ENCODE peak calls at places on chromosomes 12 and 14, in six cellular contexts. A, U, Z, C, K and X are unnamed samples.

GRCh38 chr14:67251573-67252226 is 10.5 kb downstream of the PALS1 start:
- DNase-seq in U (no peak), K (no peak), A (no peak), C (no peak), Z (peak; percentile 54), X (no peak)

GRCh38 chr12:49277466-49277865 is 12.6 kb downstream of the TUBA1C start:
- DNase-seq in C (no peak), A (no peak), U (no peak), K (no peak), Z (no peak), X (no peak)

GRCh38 chr12:57130941-57131340 is 2.7 kb downstream of the LRP1 start:
- DNase-seq in U (no peak), C (no peak), K (no peak), Z (no peak), A (peak; percentile 80), X (no peak)

GRCh38 chr12:75848533-75848932 is 183.0 kb downstream of the PHLDA1 start:
- DNase-seq in K (no peak), Z (no peak), U (no peak), C (no peak), A (no peak), X (no peak)

GRCh38 chr12:122888232-122888752 is 7.6 kb downstream of the VPS37B start:
- DNase-seq in C (no peak), A (peak; percentile 77), Z (peak; percentile 81), K (no peak), U (peak; percentile 100), X (no peak)

GRCh38 chr12:88006351-88006750 is 22.9 kb downstream of the C12orf50 start:
- DNase-seq in A (no peak), C (no peak), U (no peak), K (no peak), Z (no peak), X (no peak)

GRCh38 chr12:44076892-44077291 is 241.0 kb downstream of the TMEM117 start:
- DNase-seq in Z (no peak), U (peak; percentile 7), C (no peak), A (no peak), K (no peak), X (no peak)

GRCh38 chr14:42994001-42994736 is 1387.5 kb downstream of the LRFN5 start:
- DNase-seq in Z (peak; percentile 88), U (peak; percentile 32), K (no peak), A (no peak), C (no peak), X (no peak)

GRCh38 chr14:27392153-27392552 is 794.3 kb upstream of the NOVA1 start:
- DNase-seq in K (no peak), Z (peak; percentile 78), A (no peak), U (peak; percentile 8), C (no peak), X (no peak)

GRCh38 chr12:21774358-21775129 is at the start of gene KCNJ8:
- DNase-seq in C (no peak), A (peak; percentile 92), U (no peak), Z (peak; percentile 64), K (no peak), X (no peak)

GRCh38 chr12:57046947-57047890 is 2.7 kb downstream of the MYO1A start:
- DNase-seq in Z (no peak), A (no peak), C (peak; percentile 4), K (no peak), U (no peak), X (no peak)

GRCh38 chr12:112584266-112584722 is 165.5 kb downstream of the PTPN11 start:
- DNase-seq in A (no peak), Z (no peak), C (no peak), K (no peak), U (no peak), X (no peak)

GRCh38 chr12:11513288-11513687 is 117.9 kb upstream of the PRB2 start:
- DNase-seq in Z (no peak), A (no peak), C (no peak), U (no peak), K (no peak), X (no peak)

GRCh38 chr14:39219075-39219499 is 14.6 kb upstream of the MIA2 start:
- DNase-seq in K (no peak), A (no peak), Z (peak; percentile 62), U (no peak), C (no peak), X (no peak)

GRCh38 chr12:26251600-26251999 is 56.2 kb downstream of the SSPN start:
- DNase-seq in A (no peak), Z (no peak), U (no peak), C (no peak), K (no peak), X (no peak)

GRCh38 chr12:123723011-123723410 is 10.9 kb downstream of the ATP6V0A2 start:
- DNase-seq in K (no peak), Z (no peak), C (no peak), U (peak; percentile 72), A (no peak), X (no peak)

GRCh38 chr12:52010152-52010622 is 3.4 kb downstream of the TAMALIN start:
- DNase-seq in K (no peak), A (no peak), Z (peak; percentile 88), C (no peak), U (no peak), X (no peak)

GRCh38 chr12:32254260-32254659 is 145.1 kb upstream of the FGD4 start:
- DNase-seq in A (no peak), U (no peak), C (no peak), Z (no peak), K (no peak), X (no peak)

DNA sequence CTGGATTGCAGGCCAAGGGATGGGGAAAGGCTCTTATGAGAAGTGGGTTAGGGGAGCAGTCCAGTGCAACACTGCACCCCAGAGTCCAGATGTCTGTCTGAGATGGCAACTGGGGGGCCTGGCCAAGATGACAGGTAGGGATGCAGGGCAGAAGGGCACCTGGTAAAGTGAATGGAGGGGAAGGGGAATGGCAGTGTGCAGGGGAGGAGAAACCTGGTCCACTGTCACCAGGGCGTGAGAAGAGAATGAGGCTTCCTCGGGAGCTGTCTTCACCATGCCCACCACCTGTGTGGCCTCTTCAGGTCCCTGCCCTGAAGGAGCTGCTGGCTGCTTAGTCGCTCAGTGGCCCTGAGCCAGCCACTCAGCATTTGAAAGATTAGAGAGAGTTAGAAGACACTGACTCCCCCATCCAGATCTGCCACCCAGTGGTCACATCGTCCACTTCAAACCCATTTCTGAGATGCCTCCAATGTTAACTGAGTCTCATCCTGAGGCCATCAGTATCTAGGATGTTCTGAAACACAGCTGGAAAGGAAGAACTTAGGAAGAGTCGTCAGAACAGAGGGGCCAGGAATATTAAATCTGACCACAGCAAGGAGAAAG is 57.3 kb downstream of the PLEKHG3 start:
- DNase-seq in A (no peak), C (no peak), U (no peak), K (no peak), Z (peak; percentile 40), X (no peak)
- TF ChIP-seq CTCF in A (no peak), C (no peak), U (peak; percentile 40), K (no peak), Z (no peak), X (no peak)

GRCh38 chr12:42024495-42024830 is 120.2 kb downstream of the GXYLT1 start:
- DNase-seq in Z (no peak), A (no peak), K (no peak), C (no peak), U (no peak), X (no peak)
- TF ChIP-seq CTCF in Z (no peak), A (peak; percentile 12), K (no peak), C (peak; percentile 17), U (no peak), X (no peak)

DNA sequence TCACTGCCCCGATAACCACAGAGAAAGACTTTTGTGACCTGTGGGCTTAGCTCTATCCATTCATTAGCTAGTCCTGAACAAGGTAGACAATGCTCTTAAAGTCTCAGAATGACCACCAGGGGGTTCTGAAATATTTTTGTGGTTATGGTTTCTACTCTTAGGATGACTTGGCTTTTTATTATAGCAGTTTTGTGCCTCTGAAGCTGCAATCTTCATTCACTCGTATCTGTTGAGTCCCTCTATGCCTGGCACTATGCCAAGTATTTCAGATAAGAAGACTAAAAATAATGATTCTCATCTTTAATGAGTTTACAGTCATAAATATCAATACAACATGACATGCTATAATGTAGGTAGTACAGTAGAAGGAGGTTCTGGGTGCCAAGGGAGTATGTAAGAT is 130.8 kb upstream of the TRHDE start:
- DNase-seq in Z (peak; percentile 7), C (no peak), A (no peak), U (no peak), K (peak; percentile 45), X (no peak)
- TF ChIP-seq CTCF in Z (peak; percentile 22), C (no peak), A (no peak), U (no peak), K (peak; percentile 29), X (no peak)

GRCh38 chr12:127025545-127025944 is 1241.4 kb upstream of the TMEM132C start:
- DNase-seq in U (peak; percentile 18), C (no peak), K (no peak), A (no peak), Z (peak; percentile 8), X (no peak)
- TF ChIP-seq CTCF in U (peak; percentile 35), C (no peak), K (peak; percentile 1), A (no peak), Z (peak; percentile 20), X (no peak)

GRCh38 chr14:105472496-105472991 is 2.1 kb upstream of the CRIP2 start:
- DNase-seq in U (no peak), A (peak; percentile 71), K (no peak), C (no peak), Z (no peak), X (no peak)
- TF ChIP-seq CTCF in U (no peak), A (peak; percentile 15), K (no peak), C (no peak), Z (no peak), X (no peak)

GRCh38 chr14:98853063-98853729 is 418.8 kb downstream of the BCL11B start:
- DNase-seq in Z (no peak), C (no peak), U (no peak), K (no peak), A (no peak), X (no peak)
- TF ChIP-seq CTCF in Z (no peak), C (no peak), U (no peak), K (no peak), A (no peak), X (no peak)

GRCh38 chr12:103640831-103641230 is 53.8 kb downstream of the STAB2 start:
- DNase-seq in U (no peak), Z (no peak), A (no peak), K (peak; percentile 27), C (no peak), X (no peak)
- TF ChIP-seq CTCF in U (no peak), Z (no peak), A (no peak), K (no peak), C (no peak), X (no peak)